ENCODE peak calls at places on chromosomes 16 and 17, in five cellular contexts. One of them, this sample, is unnamed.

GRCh38 chr17:31392856-31393748 is 1.6 kb downstream of the RAB11FIP4 start:
- DNase-seq in AG09309: no peak
- DNase-seq in endothelial cell of umbilical vein: no peak
- DNase-seq in AG10803: no peak
- DNase-seq in dorsolateral prefrontal cortex: no peak
- DNase-seq in this sample: no peak

GRCh38 chr17:4358154-4358553 is 8.3 kb downstream of the UBE2G1 start:
- DNase-seq in dorsolateral prefrontal cortex: no peak
- DNase-seq in AG09309: no peak
- DNase-seq in endothelial cell of umbilical vein: no peak
- DNase-seq in AG10803: no peak
- DNase-seq in this sample: no peak

GRCh38 chr17:8289103-8289397 is 580 bp downstream of the RANGRF start:
- DNase-seq in AG10803: no peak
- DNase-seq in AG09309: no peak
- DNase-seq in dorsolateral prefrontal cortex: no peak
- DNase-seq in endothelial cell of umbilical vein: no peak
- DNase-seq in this sample: no peak

GRCh38 chr17:16438557-16439302 is 23.4 kb downstream of the TRPV2 start:
- DNase-seq in dorsolateral prefrontal cortex: peak
- DNase-seq in AG10803: peak
- DNase-seq in endothelial cell of umbilical vein: peak
- DNase-seq in AG09309: peak
- DNase-seq in this sample: peak

GRCh38 chr16:4328580-4329353 is 12.9 kb downstream of the GLIS2 start:
- DNase-seq in AG10803: no peak
- DNase-seq in AG09309: no peak
- DNase-seq in dorsolateral prefrontal cortex: no peak
- DNase-seq in endothelial cell of umbilical vein: no peak
- DNase-seq in this sample: no peak

GRCh38 chr16:87628940-87629339 is 26.6 kb downstream of the JPH3 start:
- DNase-seq in AG09309: peak
- DNase-seq in endothelial cell of umbilical vein: no peak
- DNase-seq in AG10803: peak
- DNase-seq in dorsolateral prefrontal cortex: no peak
- DNase-seq in this sample: no peak

GRCh38 chr16:65176603-65177002 is 54.7 kb upstream of the CDH11 start:
- DNase-seq in AG10803: peak
- DNase-seq in dorsolateral prefrontal cortex: no peak
- DNase-seq in endothelial cell of umbilical vein: no peak
- DNase-seq in AG09309: peak
- DNase-seq in this sample: peak

GRCh38 chr16:85971877-85972638 is 73.1 kb downstream of the IRF8 start:
- DNase-seq in AG10803: no peak
- DNase-seq in dorsolateral prefrontal cortex: no peak
- DNase-seq in endothelial cell of umbilical vein: no peak
- DNase-seq in AG09309: no peak
- DNase-seq in this sample: no peak

GRCh38 chr17:65039349-65039988 is 17.1 kb downstream of the GNA13 start:
- DNase-seq in dorsolateral prefrontal cortex: no peak
- DNase-seq in AG09309: no peak
- DNase-seq in AG10803: no peak
- DNase-seq in endothelial cell of umbilical vein: no peak
- DNase-seq in this sample: no peak

GRCh38 chr16:52537463-52537862 is 9.5 kb downstream of the TOX3 start:
- DNase-seq in AG09309: no peak
- DNase-seq in AG10803: no peak
- DNase-seq in dorsolateral prefrontal cortex: no peak
- DNase-seq in endothelial cell of umbilical vein: no peak
- DNase-seq in this sample: no peak

GRCh38 chr17:38464723-38465419 is 36.6 kb downstream of the ARHGAP23 start:
- DNase-seq in AG09309: peak
- DNase-seq in AG10803: peak
- DNase-seq in endothelial cell of umbilical vein: peak
- DNase-seq in dorsolateral prefrontal cortex: peak
- DNase-seq in this sample: peak

GRCh38 chr16:64406661-64407267 is 715.1 kb downstream of the CDH11 start:
- DNase-seq in endothelial cell of umbilical vein: no peak
- DNase-seq in AG09309: no peak
- DNase-seq in AG10803: no peak
- DNase-seq in dorsolateral prefrontal cortex: no peak
- DNase-seq in this sample: no peak

GRCh38 chr16:50260206-50261159 is 5.9 kb upstream of the ADCY7 start:
- DNase-seq in endothelial cell of umbilical vein: no peak
- DNase-seq in AG10803: no peak
- DNase-seq in dorsolateral prefrontal cortex: peak
- DNase-seq in AG09309: no peak
- DNase-seq in this sample: no peak

GRCh38 chr17:21183468-21183867 is 30.5 kb downstream of the TMEM11 start:
- DNase-seq in dorsolateral prefrontal cortex: no peak
- DNase-seq in AG09309: no peak
- DNase-seq in endothelial cell of umbilical vein: peak
- DNase-seq in AG10803: no peak
- DNase-seq in this sample: no peak

GRCh38 chr17:38981640-38982039 is 14.4 kb upstream of the FBXO47 start:
- DNase-seq in AG09309: no peak
- DNase-seq in endothelial cell of umbilical vein: no peak
- DNase-seq in dorsolateral prefrontal cortex: no peak
- DNase-seq in AG10803: peak
- DNase-seq in this sample: no peak

GRCh38 chr16:11783319-11784047 is 13.6 kb downstream of the ZC3H7A start:
- DNase-seq in AG09309: no peak
- DNase-seq in AG10803: peak
- DNase-seq in dorsolateral prefrontal cortex: no peak
- DNase-seq in endothelial cell of umbilical vein: peak
- DNase-seq in this sample: no peak

GRCh38 chr17:19346351-19347255 is 15.9 kb downstream of the B9D1 start:
- DNase-seq in AG10803: peak
- DNase-seq in dorsolateral prefrontal cortex: peak
- DNase-seq in AG09309: peak
- DNase-seq in endothelial cell of umbilical vein: peak
- DNase-seq in this sample: peak

GRCh38 chr17:13541032-13541480 is 60.7 kb downstream of the HS3ST3A1 start:
- DNase-seq in endothelial cell of umbilical vein: no peak
- DNase-seq in AG10803: peak
- DNase-seq in dorsolateral prefrontal cortex: no peak
- DNase-seq in AG09309: peak
- DNase-seq in this sample: peak

GRCh38 chr16:16014329-16015224 is 65.2 kb downstream of the ABCC1 start:
- DNase-seq in dorsolateral prefrontal cortex: no peak
- DNase-seq in endothelial cell of umbilical vein: peak
- DNase-seq in AG10803: peak
- DNase-seq in AG09309: no peak
- DNase-seq in this sample: no peak

GRCh38 chr16:46763147-46763546 is 15.0 kb upstream of the MYLK3 start:
- DNase-seq in AG10803: no peak
- DNase-seq in AG09309: no peak
- DNase-seq in dorsolateral prefrontal cortex: peak
- DNase-seq in endothelial cell of umbilical vein: no peak
- DNase-seq in this sample: no peak
- H3K4me3 ChIP-seq in AG10803: no peak
- H3K4me3 ChIP-seq in AG09309: no peak
- H3K4me3 ChIP-seq in dorsolateral prefrontal cortex: no peak
- H3K4me3 ChIP-seq in endothelial cell of umbilical vein: no peak
- H3K4me3 ChIP-seq in this sample: no peak

GRCh38 chr16:397135-397661 is at the start of gene NME4:
- DNase-seq in endothelial cell of umbilical vein: peak
- DNase-seq in AG09309: no peak
- DNase-seq in AG10803: no peak
- DNase-seq in dorsolateral prefrontal cortex: no peak
- DNase-seq in this sample: no peak

GRCh38 chr16:399278-400019 is 2.2 kb upstream of the DECR2 start:
- DNase-seq in AG10803: no peak
- DNase-seq in dorsolateral prefrontal cortex: no peak
- DNase-seq in AG09309: no peak
- DNase-seq in endothelial cell of umbilical vein: no peak
- DNase-seq in this sample: no peak

GRCh38 chr16:398551-399277 is 1.7 kb downstream of the NME4 start:
- DNase-seq in endothelial cell of umbilical vein: no peak
- DNase-seq in dorsolateral prefrontal cortex: no peak
- DNase-seq in AG09309: no peak
- DNase-seq in AG10803: no peak
- DNase-seq in this sample: no peak

GRCh38 chr16:396605-397004 is 394 bp upstream of the NME4 start:
- DNase-seq in dorsolateral prefrontal cortex: no peak
- DNase-seq in AG09309: no peak
- DNase-seq in AG10803: no peak
- DNase-seq in endothelial cell of umbilical vein: peak
- DNase-seq in this sample: no peak

DNA sequence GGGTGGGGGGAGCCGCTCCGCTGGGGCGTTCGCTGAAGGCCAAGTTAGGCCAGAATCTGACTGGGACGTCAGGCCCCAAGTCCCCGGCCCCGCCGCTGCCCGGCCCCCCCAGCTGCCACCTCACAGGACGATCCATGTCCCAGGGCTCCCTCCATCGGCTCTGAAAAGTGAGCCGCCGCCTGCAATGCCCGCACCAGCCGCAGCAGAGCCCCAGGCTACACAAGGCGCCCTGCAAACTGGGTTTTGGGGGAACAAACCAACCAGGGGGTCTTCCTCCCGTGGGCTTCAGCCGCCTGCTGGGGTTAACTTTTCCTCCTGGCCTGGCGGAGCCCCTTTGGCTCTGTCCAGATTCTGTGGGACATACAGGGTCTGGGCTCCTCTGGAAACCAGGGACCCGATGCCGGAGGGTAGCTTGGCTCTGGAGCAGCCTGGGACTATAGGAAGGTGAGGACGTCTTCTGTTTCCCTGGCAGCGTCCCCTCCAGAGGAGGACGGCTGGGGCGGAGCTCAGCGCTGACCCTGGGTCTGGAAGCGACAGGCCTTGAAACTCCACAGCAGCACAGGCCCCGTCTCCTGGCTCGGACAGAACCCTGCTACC is 835 bp downstream of the NME4 start:
- DNase-seq in AG10803: peak
- DNase-seq in endothelial cell of umbilical vein: peak
- DNase-seq in AG09309: no peak
- DNase-seq in dorsolateral prefrontal cortex: peak
- DNase-seq in this sample: no peak
- H3K4me3 ChIP-seq in AG10803: peak
- H3K4me3 ChIP-seq in endothelial cell of umbilical vein: no peak
- H3K4me3 ChIP-seq in AG09309: peak
- H3K4me3 ChIP-seq in dorsolateral prefrontal cortex: no peak
- H3K4me3 ChIP-seq in this sample: peak

GRCh38 chr17:69499301-69499700 is 84.8 kb downstream of the MAP2K6 start:
- DNase-seq in endothelial cell of umbilical vein: no peak
- DNase-seq in dorsolateral prefrontal cortex: no peak
- DNase-seq in AG10803: no peak
- DNase-seq in AG09309: no peak
- DNase-seq in this sample: no peak

GRCh38 chr17:69500911-69501429 is 86.5 kb downstream of the MAP2K6 start:
- DNase-seq in endothelial cell of umbilical vein: no peak
- DNase-seq in AG09309: no peak
- DNase-seq in dorsolateral prefrontal cortex: no peak
- DNase-seq in AG10803: peak
- DNase-seq in this sample: no peak

GRCh38 chr17:69501591-69502468 is 87.3 kb downstream of the MAP2K6 start:
- DNase-seq in dorsolateral prefrontal cortex: peak
- DNase-seq in endothelial cell of umbilical vein: peak
- DNase-seq in AG10803: peak
- DNase-seq in AG09309: no peak
- DNase-seq in this sample: no peak

GRCh38 chr17:69503711-69504110 is 89.2 kb downstream of the MAP2K6 start:
- DNase-seq in AG10803: no peak
- DNase-seq in dorsolateral prefrontal cortex: no peak
- DNase-seq in AG09309: no peak
- DNase-seq in endothelial cell of umbilical vein: no peak
- DNase-seq in this sample: no peak

DNA sequence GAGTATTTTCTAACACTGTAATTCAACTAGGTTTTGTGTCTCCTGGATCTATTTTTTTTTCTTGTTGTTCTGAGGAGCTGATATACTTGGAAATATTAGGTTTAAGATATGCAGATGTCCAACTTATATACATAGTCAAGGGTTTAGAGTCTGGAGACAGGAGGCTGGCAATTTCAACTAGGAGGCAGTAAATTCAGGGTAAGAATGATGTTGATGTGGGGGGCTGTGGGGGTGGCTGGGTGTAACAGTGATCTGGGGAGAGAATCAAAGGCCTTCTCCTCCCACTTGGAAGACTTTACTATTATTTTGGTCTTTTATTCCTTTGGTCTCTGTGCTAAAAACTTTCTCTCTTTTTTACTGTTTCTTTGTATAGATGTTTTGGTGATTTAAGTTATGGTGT is 88.0 kb downstream of the MAP2K6 start:
- DNase-seq in AG09309: no peak
- DNase-seq in endothelial cell of umbilical vein: no peak
- DNase-seq in AG10803: no peak
- DNase-seq in dorsolateral prefrontal cortex: no peak
- DNase-seq in this sample: no peak
- H3K4me3 ChIP-seq in AG09309: no peak
- H3K4me3 ChIP-seq in endothelial cell of umbilical vein: no peak
- H3K4me3 ChIP-seq in AG10803: peak
- H3K4me3 ChIP-seq in dorsolateral prefrontal cortex: peak
- H3K4me3 ChIP-seq in this sample: peak

GRCh38 chr17:7045492-7046126 is 1.7 kb upstream of the SLC16A11 start:
- DNase-seq in AG09309: no peak
- DNase-seq in AG10803: peak
- DNase-seq in endothelial cell of umbilical vein: peak
- DNase-seq in dorsolateral prefrontal cortex: no peak
- DNase-seq in this sample: peak
- H3K4me3 ChIP-seq in AG09309: no peak
- H3K4me3 ChIP-seq in AG10803: no peak
- H3K4me3 ChIP-seq in endothelial cell of umbilical vein: no peak
- H3K4me3 ChIP-seq in dorsolateral prefrontal cortex: peak
- H3K4me3 ChIP-seq in this sample: no peak

GRCh38 chr16:19386555-19386954 is 31.1 kb upstream of the TMC5 start:
- DNase-seq in endothelial cell of umbilical vein: no peak
- DNase-seq in AG10803: no peak
- DNase-seq in AG09309: no peak
- DNase-seq in dorsolateral prefrontal cortex: no peak
- DNase-seq in this sample: no peak

GRCh38 chr16:19382887-19383816 is 34.5 kb upstream of the TMC5 start:
- DNase-seq in AG10803: no peak
- DNase-seq in dorsolateral prefrontal cortex: peak
- DNase-seq in AG09309: no peak
- DNase-seq in endothelial cell of umbilical vein: no peak
- DNase-seq in this sample: no peak

GRCh38 chr16:19382084-19382801 is 35.4 kb upstream of the TMC5 start:
- DNase-seq in endothelial cell of umbilical vein: no peak
- DNase-seq in dorsolateral prefrontal cortex: no peak
- DNase-seq in AG10803: no peak
- DNase-seq in AG09309: no peak
- DNase-seq in this sample: no peak

GRCh38 chr16:19380316-19380715 is 37.4 kb upstream of the TMC5 start:
- DNase-seq in dorsolateral prefrontal cortex: no peak
- DNase-seq in endothelial cell of umbilical vein: no peak
- DNase-seq in AG09309: no peak
- DNase-seq in AG10803: no peak
- DNase-seq in this sample: no peak

GRCh38 chr16:19384656-19385055 is 33.0 kb upstream of the TMC5 start:
- DNase-seq in endothelial cell of umbilical vein: no peak
- DNase-seq in AG09309: no peak
- DNase-seq in dorsolateral prefrontal cortex: no peak
- DNase-seq in AG10803: no peak
- DNase-seq in this sample: no peak
- H3K4me3 ChIP-seq in endothelial cell of umbilical vein: no peak
- H3K4me3 ChIP-seq in AG09309: no peak
- H3K4me3 ChIP-seq in dorsolateral prefrontal cortex: no peak
- H3K4me3 ChIP-seq in AG10803: no peak
- H3K4me3 ChIP-seq in this sample: no peak

GRCh38 chr17:50161911-50162288 is 3.9 kb upstream of the SGCA start:
- DNase-seq in AG09309: no peak
- DNase-seq in AG10803: no peak
- DNase-seq in dorsolateral prefrontal cortex: no peak
- DNase-seq in endothelial cell of umbilical vein: no peak
- DNase-seq in this sample: no peak
- H3K4me3 ChIP-seq in AG09309: no peak
- H3K4me3 ChIP-seq in AG10803: peak
- H3K4me3 ChIP-seq in dorsolateral prefrontal cortex: peak
- H3K4me3 ChIP-seq in endothelial cell of umbilical vein: no peak
- H3K4me3 ChIP-seq in this sample: peak